ENCODE peak calls at places on chromosome 12, in six cellular contexts. One of them, this sample, is unnamed.

GRCh38 chr12:91163116-91163515 is 19.5 kb downstream of the DCN start:
- DNase-seq in EL: no peak
- DNase-seq in right lobe of liver: no peak
- DNase-seq in activated CD4-positive, CD25-positive, alpha-beta regulatory T cell treated with anti-CD3 and anti-CD28 coated beads, Interleukin-2, amount 50 U/mL, for 72 hours: no peak
- DNase-seq in Ammon's horn: no peak
- DNase-seq in NCI-H1092: no peak
- DNase-seq in this sample: no peak

GRCh38 chr12:95763809-95764253 is 26.7 kb downstream of the NTN4 start:
- DNase-seq in EL: peak; percentile 90
- DNase-seq in right lobe of liver: no peak
- DNase-seq in activated CD4-positive, CD25-positive, alpha-beta regulatory T cell treated with anti-CD3 and anti-CD28 coated beads, Interleukin-2, amount 50 U/mL, for 72 hours: no peak
- DNase-seq in Ammon's horn: no peak
- DNase-seq in NCI-H1092: no peak
- DNase-seq in this sample: no peak

GRCh38 chr12:49491823-49492222 is 47.0 kb upstream of the KCNH3 start:
- DNase-seq in EL: no peak
- DNase-seq in right lobe of liver: no peak
- DNase-seq in activated CD4-positive, CD25-positive, alpha-beta regulatory T cell treated with anti-CD3 and anti-CD28 coated beads, Interleukin-2, amount 50 U/mL, for 72 hours: no peak
- DNase-seq in Ammon's horn: no peak
- DNase-seq in NCI-H1092: no peak
- DNase-seq in this sample: no peak

GRCh38 chr12:40099423-40099853 is 6.4 kb downstream of the SLC2A13 start:
- DNase-seq in EL: no peak
- DNase-seq in right lobe of liver: no peak
- DNase-seq in activated CD4-positive, CD25-positive, alpha-beta regulatory T cell treated with anti-CD3 and anti-CD28 coated beads, Interleukin-2, amount 50 U/mL, for 72 hours: no peak
- DNase-seq in Ammon's horn: no peak
- DNase-seq in NCI-H1092: no peak
- DNase-seq in this sample: no peak

GRCh38 chr12:100372846-100373245 is 16.0 kb downstream of the SLC17A8 start:
- DNase-seq in EL: no peak
- DNase-seq in right lobe of liver: no peak
- DNase-seq in activated CD4-positive, CD25-positive, alpha-beta regulatory T cell treated with anti-CD3 and anti-CD28 coated beads, Interleukin-2, amount 50 U/mL, for 72 hours: no peak
- DNase-seq in Ammon's horn: no peak
- DNase-seq in NCI-H1092: no peak
- DNase-seq in this sample: no peak

GRCh38 chr12:3304436-3305135 is 186.4 kb upstream of the PRMT8 start:
- DNase-seq in EL: peak; percentile 91
- DNase-seq in right lobe of liver: no peak
- DNase-seq in activated CD4-positive, CD25-positive, alpha-beta regulatory T cell treated with anti-CD3 and anti-CD28 coated beads, Interleukin-2, amount 50 U/mL, for 72 hours: no peak
- DNase-seq in Ammon's horn: peak; percentile 46
- DNase-seq in NCI-H1092: peak; percentile 76
- DNase-seq in this sample: no peak

GRCh38 chr12:104846056-104846762 is 111.9 kb downstream of the SLC41A2 start:
- DNase-seq in EL: peak; percentile 50
- DNase-seq in right lobe of liver: no peak
- DNase-seq in activated CD4-positive, CD25-positive, alpha-beta regulatory T cell treated with anti-CD3 and anti-CD28 coated beads, Interleukin-2, amount 50 U/mL, for 72 hours: no peak
- DNase-seq in Ammon's horn: no peak
- DNase-seq in NCI-H1092: no peak
- DNase-seq in this sample: no peak

GRCh38 chr12:127191124-127191523 is 1075.8 kb upstream of the TMEM132C start:
- DNase-seq in EL: peak; percentile 68
- DNase-seq in right lobe of liver: no peak
- DNase-seq in activated CD4-positive, CD25-positive, alpha-beta regulatory T cell treated with anti-CD3 and anti-CD28 coated beads, Interleukin-2, amount 50 U/mL, for 72 hours: no peak
- DNase-seq in Ammon's horn: no peak
- DNase-seq in NCI-H1092: no peak
- DNase-seq in this sample: no peak

GRCh38 chr12:129049917-129050316 is 196.6 kb downstream of the GLT1D1 start:
- DNase-seq in EL: no peak
- DNase-seq in right lobe of liver: no peak
- DNase-seq in activated CD4-positive, CD25-positive, alpha-beta regulatory T cell treated with anti-CD3 and anti-CD28 coated beads, Interleukin-2, amount 50 U/mL, for 72 hours: no peak
- DNase-seq in Ammon's horn: no peak
- DNase-seq in NCI-H1092: no peak
- DNase-seq in this sample: peak; percentile 23

GRCh38 chr12:126747530-126748149 is 1519.3 kb upstream of the TMEM132C start:
- DNase-seq in EL: no peak
- DNase-seq in right lobe of liver: peak; percentile 57
- DNase-seq in activated CD4-positive, CD25-positive, alpha-beta regulatory T cell treated with anti-CD3 and anti-CD28 coated beads, Interleukin-2, amount 50 U/mL, for 72 hours: peak; percentile 44
- DNase-seq in Ammon's horn: peak; percentile 26
- DNase-seq in NCI-H1092: peak; percentile 15
- DNase-seq in this sample: peak; percentile 55

GRCh38 chr12:109822951-109823411 is 10.2 kb downstream of the TRPV4 start:
- DNase-seq in EL: no peak
- DNase-seq in right lobe of liver: peak; percentile 76
- DNase-seq in activated CD4-positive, CD25-positive, alpha-beta regulatory T cell treated with anti-CD3 and anti-CD28 coated beads, Interleukin-2, amount 50 U/mL, for 72 hours: no peak
- DNase-seq in Ammon's horn: peak; percentile 18
- DNase-seq in NCI-H1092: no peak
- DNase-seq in this sample: no peak

GRCh38 chr12:130498589-130499385 is 161.1 kb downstream of the PIWIL1 start:
- DNase-seq in EL: no peak
- DNase-seq in right lobe of liver: no peak
- DNase-seq in activated CD4-positive, CD25-positive, alpha-beta regulatory T cell treated with anti-CD3 and anti-CD28 coated beads, Interleukin-2, amount 50 U/mL, for 72 hours: no peak
- DNase-seq in Ammon's horn: no peak
- DNase-seq in NCI-H1092: no peak
- DNase-seq in this sample: no peak

GRCh38 chr12:67966560-67966959 is 22.7 kb upstream of the IFNG-AS1 start:
- DNase-seq in EL: no peak
- DNase-seq in right lobe of liver: no peak
- DNase-seq in activated CD4-positive, CD25-positive, alpha-beta regulatory T cell treated with anti-CD3 and anti-CD28 coated beads, Interleukin-2, amount 50 U/mL, for 72 hours: no peak
- DNase-seq in Ammon's horn: no peak
- DNase-seq in NCI-H1092: no peak
- DNase-seq in this sample: no peak

This sample was measured in activated CD8-positive, alpha-beta T cell treated with anti-CD3 and anti-CD28 coated beads, Interleukin-2, amount 10 ng/mL, durations not matched to agents 7 days and 5 days.